ENCODE peak calls at places on chromosomes 11 and 22, in five cellular contexts. One of them, this sample, is unnamed.

GRCh38 chr11:45180888-45181594 is 34.6 kb downstream of the PRDM11 start:
- DNase-seq in fibroblast of the aortic adventitia: peak
- DNase-seq in CD8-positive, alpha-beta memory T cell: peak
- DNase-seq in AG04450: no peak
- DNase-seq in activated CD4-positive, alpha-beta T cell treated with anti-CD3 and anti-CD28 coated beads for 36 hours: peak
- DNase-seq in this sample: peak

GRCh38 chr22:22164541-22165272 is 79.9 kb upstream of the VPREB1 start:
- DNase-seq in fibroblast of the aortic adventitia: no peak
- DNase-seq in CD8-positive, alpha-beta memory T cell: no peak
- DNase-seq in AG04450: no peak
- DNase-seq in activated CD4-positive, alpha-beta T cell treated with anti-CD3 and anti-CD28 coated beads for 36 hours: no peak
- DNase-seq in this sample: no peak

GRCh38 chr22:31036671-31037550 is 44.2 kb upstream of the SMTN start:
- DNase-seq in fibroblast of the aortic adventitia: peak
- DNase-seq in CD8-positive, alpha-beta memory T cell: no peak
- DNase-seq in AG04450: no peak
- DNase-seq in activated CD4-positive, alpha-beta T cell treated with anti-CD3 and anti-CD28 coated beads for 36 hours: no peak
- DNase-seq in this sample: no peak

GRCh38 chr11:69010964-69011623 is 2.0 kb downstream of the MRGPRF start:
- DNase-seq in fibroblast of the aortic adventitia: peak
- DNase-seq in CD8-positive, alpha-beta memory T cell: no peak
- DNase-seq in AG04450: no peak
- DNase-seq in activated CD4-positive, alpha-beta T cell treated with anti-CD3 and anti-CD28 coated beads for 36 hours: peak
- DNase-seq in this sample: peak

GRCh38 chr11:125371451-125371935 is 124.6 kb downstream of the FEZ1 start:
- DNase-seq in fibroblast of the aortic adventitia: no peak
- DNase-seq in CD8-positive, alpha-beta memory T cell: no peak
- DNase-seq in AG04450: no peak
- DNase-seq in activated CD4-positive, alpha-beta T cell treated with anti-CD3 and anti-CD28 coated beads for 36 hours: no peak
- DNase-seq in this sample: no peak

GRCh38 chr22:32204856-32205722 is at the start of gene RFPL2:
- DNase-seq in fibroblast of the aortic adventitia: peak
- DNase-seq in CD8-positive, alpha-beta memory T cell: peak
- DNase-seq in AG04450: no peak
- DNase-seq in activated CD4-positive, alpha-beta T cell treated with anti-CD3 and anti-CD28 coated beads for 36 hours: peak
- DNase-seq in this sample: no peak

GRCh38 chr11:926341-926916 is 759 bp downstream of the AP2A2 start:
- DNase-seq in fibroblast of the aortic adventitia: peak
- DNase-seq in CD8-positive, alpha-beta memory T cell: no peak
- DNase-seq in AG04450: no peak
- DNase-seq in activated CD4-positive, alpha-beta T cell treated with anti-CD3 and anti-CD28 coated beads for 36 hours: peak
- DNase-seq in this sample: no peak

GRCh38 chr22:17706947-17707346 is 67.3 kb downstream of the BID start:
- DNase-seq in fibroblast of the aortic adventitia: no peak
- DNase-seq in CD8-positive, alpha-beta memory T cell: no peak
- DNase-seq in AG04450: no peak
- DNase-seq in activated CD4-positive, alpha-beta T cell treated with anti-CD3 and anti-CD28 coated beads for 36 hours: no peak
- DNase-seq in this sample: no peak

GRCh38 chr22:12601870-12602779 is 2925.9 kb upstream of the OR11H1 start:
- DNase-seq in fibroblast of the aortic adventitia: no peak
- DNase-seq in CD8-positive, alpha-beta memory T cell: no peak
- DNase-seq in AG04450: no peak
- DNase-seq in activated CD4-positive, alpha-beta T cell treated with anti-CD3 and anti-CD28 coated beads for 36 hours: peak
- DNase-seq in this sample: no peak

GRCh38 chr11:86192858-86193257 is 51.7 kb upstream of the EED start:
- DNase-seq in fibroblast of the aortic adventitia: no peak
- DNase-seq in CD8-positive, alpha-beta memory T cell: no peak
- DNase-seq in AG04450: no peak
- DNase-seq in activated CD4-positive, alpha-beta T cell treated with anti-CD3 and anti-CD28 coated beads for 36 hours: no peak
- DNase-seq in this sample: no peak

GRCh38 chr11:3340025-3340424 is 38.9 kb downstream of the ZNF195 start:
- DNase-seq in fibroblast of the aortic adventitia: peak
- DNase-seq in CD8-positive, alpha-beta memory T cell: no peak
- DNase-seq in AG04450: peak
- DNase-seq in activated CD4-positive, alpha-beta T cell treated with anti-CD3 and anti-CD28 coated beads for 36 hours: no peak
- DNase-seq in this sample: no peak

GRCh38 chr22:44729391-44730012 is 22.9 kb upstream of the ARHGAP8 start:
- DNase-seq in fibroblast of the aortic adventitia: peak
- DNase-seq in CD8-positive, alpha-beta memory T cell: no peak
- DNase-seq in AG04450: no peak
- DNase-seq in activated CD4-positive, alpha-beta T cell treated with anti-CD3 and anti-CD28 coated beads for 36 hours: peak
- DNase-seq in this sample: no peak

GRCh38 chr11:44998051-44998450 is 47.4 kb upstream of the TP53I11 start:
- DNase-seq in fibroblast of the aortic adventitia: no peak
- DNase-seq in CD8-positive, alpha-beta memory T cell: no peak
- DNase-seq in AG04450: no peak
- DNase-seq in activated CD4-positive, alpha-beta T cell treated with anti-CD3 and anti-CD28 coated beads for 36 hours: no peak
- DNase-seq in this sample: no peak

GRCh38 chr11:122183933-122184332 is 67.9 kb upstream of the BLID start:
- DNase-seq in fibroblast of the aortic adventitia: peak
- DNase-seq in CD8-positive, alpha-beta memory T cell: no peak
- DNase-seq in AG04450: no peak
- DNase-seq in activated CD4-positive, alpha-beta T cell treated with anti-CD3 and anti-CD28 coated beads for 36 hours: no peak
- DNase-seq in this sample: no peak

GRCh38 chr11:10314199-10315072 is 9.6 kb downstream of the ADM start:
- DNase-seq in fibroblast of the aortic adventitia: peak
- DNase-seq in CD8-positive, alpha-beta memory T cell: no peak
- DNase-seq in AG04450: no peak
- DNase-seq in activated CD4-positive, alpha-beta T cell treated with anti-CD3 and anti-CD28 coated beads for 36 hours: peak
- DNase-seq in this sample: peak

GRCh38 chr22:19990609-19991394 is 25.8 kb downstream of the ARVCF start:
- DNase-seq in fibroblast of the aortic adventitia: no peak
- DNase-seq in CD8-positive, alpha-beta memory T cell: no peak
- DNase-seq in AG04450: no peak
- DNase-seq in activated CD4-positive, alpha-beta T cell treated with anti-CD3 and anti-CD28 coated beads for 36 hours: no peak
- DNase-seq in this sample: no peak

This sample was measured in CD8-positive, alpha-beta T cell.